ENCODE peak calls at places on chromosomes 16 and 17, in four cellular contexts. U is body of pancreas; Q is CD8-positive, alpha-beta T cell; B is lung. O is an unnamed sample.

GRCh38 chr17:65092262-65092661 is 35.7 kb upstream of the GNA13 start:
- DNase-seq in Q (no peak), B (no peak), U (no peak), O (no peak)

GRCh38 chr16:1437606-1438005 is 6.7 kb downstream of the PERCC1 start:
- DNase-seq in U (no peak), Q (no peak), B (no peak), O (no peak)

GRCh38 chr17:9254841-9255240 is 233.5 kb downstream of the NTN1 start:
- DNase-seq in U (no peak), B (no peak), Q (no peak), O (no peak)

GRCh38 chr17:47244697-47245096 is 8.9 kb upstream of the ITGB3 start:
- DNase-seq in U (no peak), Q (no peak), B (no peak), O (no peak)

GRCh38 chr17:6061290-6061689 is 8.9 kb upstream of the WSCD1 start:
- DNase-seq in Q (no peak), U (no peak), B (no peak), O (no peak)

GRCh38 chr17:57296231-57296630 is 39.9 kb downstream of the MSI2 start:
- DNase-seq in Q (no peak), U (no peak), B (no peak), O (no peak)

GRCh38 chr16:62240722-62241121 is 204.5 kb upstream of the CDH8 start:
- DNase-seq in B (no peak), U (no peak), Q (no peak), O (no peak)

GRCh38 chr17:15503731-15504130 is 36.3 kb upstream of the CDRT4 start:
- DNase-seq in U (no peak), Q (no peak), B (no peak), O (no peak)

GRCh38 chr17:72726936-72727335 is 365.6 kb downstream of the SLC39A11 start:
- DNase-seq in U (no peak), Q (peak; percentile 39), B (peak; percentile 41), O (no peak)

GRCh38 chr17:8753976-8754440 is 4.3 kb downstream of the SPDYE4 start:
- DNase-seq in U (no peak), Q (no peak), B (no peak), O (no peak)

GRCh38 chr17:81868674-81869220 is 2.4 kb downstream of the ARHGDIA start:
- DNase-seq in Q (peak; percentile 19), U (peak; percentile 69), B (no peak), O (no peak)

GRCh38 chr16:4313563-4314531 is 2.0 kb upstream of the GLIS2 start:
- DNase-seq in U (peak; percentile 90), B (peak; percentile 76), Q (no peak), O (no peak)

GRCh38 chr17:35175638-35176415 is 18.4 kb downstream of the SLC35G3 start:
- DNase-seq in B (no peak), U (no peak), Q (no peak), O (no peak)

GRCh38 chr17:47726796-47727703 is 6.0 kb upstream of the TBX21 start:
- DNase-seq in Q (no peak), U (no peak), B (no peak), O (no peak)

GRCh38 chr17:50275279-50275678 is 1.0 kb downstream of the TMEM92 start:
- DNase-seq in U (no peak), B (no peak), Q (no peak), O (no peak)

GRCh38 chr17:80956321-80957190 is 35.1 kb upstream of the CHMP6 start:
- DNase-seq in Q (no peak), U (no peak), B (no peak), O (no peak)

GRCh38 chr17:42009170-42009569 is 8.1 kb downstream of the DNAJC7 start:
- DNase-seq in U (no peak), Q (no peak), B (no peak), O (no peak)

GRCh38 chr17:22310717-22311686 is 618.7 kb downstream of the KCNJ18 start:
- DNase-seq in B (no peak), U (no peak), Q (no peak), O (no peak)

GRCh38 chr17:56658648-56659047 is 65.1 kb downstream of the NOG start:
- DNase-seq in Q (no peak), U (no peak), B (no peak), O (no peak)

GRCh38 chr17:81821603-81822311 is 11.3 kb downstream of the MCRIP1 start:
- DNase-seq in B (peak; percentile 91), U (peak; percentile 96), Q (no peak), O (no peak)

GRCh38 chr17:9322298-9322697 is 253.3 kb downstream of the STX8 start:
- DNase-seq in U (no peak), B (no peak), Q (no peak), O (no peak)

GRCh38 chr17:78381601-78382168 is 3.2 kb downstream of the PGS1 start:
- DNase-seq in B (no peak), U (no peak), Q (peak; percentile 40), O (no peak)
- H3K4me1 ChIP-seq in B (peaks cover 36% of the 10 kb centered on the region), U (peaks cover 41% of the 10 kb centered on the region), Q (peaks cover 81% of the 10 kb centered on the region), O (no peaks in the 10 kb centered on the region)

DNA sequence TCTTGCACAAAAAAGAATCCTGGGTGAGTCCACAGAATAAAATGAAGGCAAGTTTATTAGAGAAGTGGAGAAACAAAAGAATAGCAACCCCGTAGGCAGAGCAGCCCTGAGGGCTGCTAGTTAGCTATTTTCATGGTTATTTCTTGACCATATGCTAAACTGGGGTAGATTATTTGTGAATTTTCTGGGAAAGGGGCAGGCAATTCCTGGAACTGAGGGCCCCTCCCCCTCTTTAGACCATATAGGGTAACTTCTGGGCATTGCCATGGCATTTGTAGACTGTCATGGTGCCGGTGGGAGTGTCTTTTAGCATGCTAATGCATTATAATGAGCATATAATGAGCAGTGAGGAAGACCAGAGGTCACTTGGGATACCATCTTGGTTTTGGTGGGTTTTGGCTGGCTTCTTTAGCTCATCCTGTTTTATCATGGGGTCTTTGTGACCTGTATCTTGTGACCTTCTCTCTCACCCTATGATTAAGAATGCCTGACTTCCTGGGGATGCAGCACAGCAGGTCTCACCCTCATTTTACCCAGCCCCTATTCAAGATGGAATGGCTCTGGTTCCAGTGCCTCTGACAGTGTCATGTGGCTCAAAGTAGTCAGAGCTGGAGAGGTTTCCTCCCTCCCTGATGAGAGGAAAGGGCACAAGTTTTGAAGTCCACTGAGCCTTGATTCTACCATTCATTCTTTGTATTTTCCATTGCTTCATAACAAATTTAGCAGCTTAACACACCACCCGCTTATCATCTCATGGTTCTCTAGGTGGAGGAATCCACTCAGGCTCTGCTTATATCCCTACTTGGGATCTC is 55.7 kb upstream of the LGALS9 start:
- DNase-seq in B (no peak), Q (no peak), U (no peak), O (no peak)
- H3K4me1 ChIP-seq in B (peaks cover 16% of the 10 kb centered on the region), Q (no peaks in the 10 kb centered on the region), U (peaks cover 92% of the 10 kb centered on the region), O (peaks cover 55% of the 10 kb centered on the region)

GRCh38 chr16:17367932-17368331 is 102.8 kb downstream of the XYLT1 start:
- DNase-seq in B (no peak), U (peak; percentile 31), Q (no peak), O (no peak)

GRCh38 chr16:17368511-17368910 is 102.2 kb downstream of the XYLT1 start:
- DNase-seq in U (no peak), Q (no peak), B (no peak), O (no peak)

GRCh38 chr16:17369441-17369951 is 101.3 kb downstream of the XYLT1 start:
- DNase-seq in B (peak; percentile 42), U (peak; percentile 28), Q (peak; percentile 86), O (no peak)

GRCh38 chr16:17370233-17371013 is 100.3 kb downstream of the XYLT1 start:
- DNase-seq in B (no peak), Q (no peak), U (no peak), O (no peak)

DNA sequence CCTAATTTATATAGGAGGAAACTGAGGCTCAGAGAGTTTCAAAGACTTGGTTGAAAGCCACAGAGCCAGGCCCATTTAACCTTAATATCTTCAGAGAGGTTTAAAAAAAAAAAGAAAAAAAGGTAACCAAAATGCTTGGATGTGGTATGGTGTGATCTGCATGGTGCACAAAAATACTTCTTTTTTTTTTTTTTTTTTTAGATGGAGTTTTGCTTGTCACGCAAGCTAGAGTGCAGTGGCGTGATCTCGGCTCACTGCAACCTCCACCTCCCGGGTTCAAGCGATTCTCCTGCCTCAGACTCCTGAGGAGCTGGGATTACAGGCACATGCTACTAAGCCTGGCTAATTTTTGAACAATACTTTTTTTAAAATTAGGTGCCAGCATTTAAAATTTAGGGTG is 101.8 kb downstream of the XYLT1 start:
- DNase-seq in B (no peak), U (no peak), Q (peak; percentile 45), O (no peak)
- H3K4me1 ChIP-seq in B (peaks cover 20% of the 10 kb centered on the region), U (peaks cover 32% of the 10 kb centered on the region), Q (peaks cover 76% of the 10 kb centered on the region), O (peaks cover 36% of the 10 kb centered on the region)

GRCh38 chr17:44219126-44219635 is 294 bp downstream of the UBTF start:
- DNase-seq in U (peak; percentile 69), Q (peak; percentile 70), B (peak; percentile 62), O (no peak)
- H3K4me1 ChIP-seq in U (peaks cover 42% of the 10 kb centered on the region), Q (peaks cover 49% of the 10 kb centered on the region), B (peaks cover 12% of the 10 kb centered on the region), O (peaks cover 3% of the 10 kb centered on the region)

DNA sequence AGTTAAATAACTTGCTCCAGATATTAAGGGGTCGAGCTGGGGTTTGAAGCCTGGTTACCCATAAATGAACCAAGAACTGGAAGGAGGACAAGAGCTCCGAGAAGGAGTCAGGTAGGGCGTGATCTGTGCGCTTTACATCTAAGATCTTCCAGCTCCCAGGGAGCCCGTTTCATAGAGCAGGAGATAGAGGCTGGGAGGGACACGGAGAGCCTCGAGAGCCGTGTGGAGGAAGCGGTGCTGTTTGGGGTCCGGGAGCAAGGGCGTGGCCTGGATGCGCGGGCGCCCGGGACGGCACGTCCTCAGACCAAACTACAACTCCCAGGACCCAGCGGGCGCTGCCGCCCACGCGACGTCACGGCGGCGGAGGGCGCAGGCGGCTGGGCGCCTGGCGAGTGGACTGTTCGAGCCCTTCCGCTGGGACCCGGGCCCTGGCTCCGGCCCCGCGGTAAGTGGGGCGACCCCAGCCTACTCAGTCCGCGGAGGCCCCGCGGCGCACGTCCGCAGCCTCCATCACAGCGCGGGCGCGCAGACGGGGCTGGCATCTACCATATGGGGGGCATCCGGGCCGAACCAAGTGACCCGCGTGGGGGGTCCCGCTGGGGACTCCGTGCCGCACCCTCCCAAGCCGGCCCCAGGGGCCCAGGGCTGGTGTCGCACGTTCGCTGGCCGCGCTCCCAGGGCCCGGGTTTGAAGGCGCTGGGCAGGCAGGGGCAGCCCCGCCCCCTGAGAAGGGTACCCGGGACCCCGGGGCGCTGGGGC is at the start of gene BCKDK:
- DNase-seq in B (peak; percentile 68), U (peak; percentile 69), Q (peak; percentile 46), O (no peak)
- H3K4me1 ChIP-seq in B (peaks cover 15% of the 10 kb centered on the region), U (peaks cover 59% of the 10 kb centered on the region), Q (peaks cover 15% of the 10 kb centered on the region), O (no peaks in the 10 kb centered on the region)

DNA sequence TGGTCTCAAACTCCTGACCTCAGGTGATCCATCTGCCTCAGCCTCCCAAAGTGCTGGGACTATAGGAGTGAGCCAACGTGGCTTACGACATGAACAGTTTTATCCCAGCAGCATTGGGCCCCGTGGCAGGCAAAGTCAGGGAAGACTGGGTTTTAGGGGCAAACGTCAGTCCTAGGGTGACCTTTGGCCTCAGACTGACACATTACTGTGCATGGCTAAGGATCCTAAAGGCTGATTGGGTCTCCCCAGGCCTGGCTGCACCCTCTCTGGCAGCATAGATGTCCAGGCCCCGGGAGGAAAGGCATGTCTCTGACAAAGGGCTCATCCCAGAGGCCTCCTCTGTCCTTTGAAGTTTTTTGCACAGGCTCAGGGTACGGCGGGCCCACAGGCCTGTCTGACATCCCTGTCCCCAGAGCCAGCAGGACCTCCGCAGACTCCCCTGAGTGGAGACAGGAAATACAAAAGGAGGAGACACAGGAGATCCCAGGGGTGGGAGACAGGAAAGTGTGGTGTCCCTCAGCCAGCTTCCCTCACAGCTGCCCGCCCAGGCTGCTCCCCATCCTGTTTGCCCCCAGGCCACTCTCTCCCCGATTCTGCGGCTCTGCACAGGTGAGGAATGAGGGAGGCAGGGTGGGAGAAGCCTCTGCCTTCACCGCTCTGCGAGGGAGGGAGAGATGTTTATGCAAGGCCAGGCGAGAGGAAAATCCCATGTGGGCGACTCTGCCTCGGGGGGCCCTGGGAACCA is 54.5 kb upstream of the MTSS2 start:
- DNase-seq in B (no peak), U (no peak), Q (no peak), O (no peak)
- H3K4me1 ChIP-seq in B (peaks cover 41% of the 10 kb centered on the region), U (peaks cover 14% of the 10 kb centered on the region), Q (peaks cover 61% of the 10 kb centered on the region), O (peaks cover 49% of the 10 kb centered on the region)

O was measured in right atrium auricular region.